ENCODE peak calls at places on chromosome 2, in five cellular contexts. One of them, this sample, is unnamed.

GRCh38 chr2:189506514-189506976 is 65.3 kb downstream of the WDR75 start:
- DNase-seq in NCI-H510A: no peak
- DNase-seq in NCI-H1092: no peak
- DNase-seq in OCI-LY7: no peak
- DNase-seq in SIG-M5: peak
- DNase-seq in this sample: no peak

GRCh38 chr2:104658149-104658839 is 195.6 kb upstream of the POU3F3 start:
- DNase-seq in SIG-M5: no peak
- DNase-seq in NCI-H510A: no peak
- DNase-seq in NCI-H1092: no peak
- DNase-seq in OCI-LY7: peak
- DNase-seq in this sample: no peak

GRCh38 chr2:232894251-232894650 is 24.2 kb downstream of the SNORC start:
- DNase-seq in SIG-M5: no peak
- DNase-seq in NCI-H1092: no peak
- DNase-seq in OCI-LY7: no peak
- DNase-seq in NCI-H510A: no peak
- DNase-seq in this sample: no peak

GRCh38 chr2:97718051-97718882 is 4.9 kb downstream of the ZAP70 start:
- DNase-seq in OCI-LY7: peak
- DNase-seq in NCI-H1092: no peak
- DNase-seq in SIG-M5: no peak
- DNase-seq in NCI-H510A: no peak
- DNase-seq in this sample: no peak

GRCh38 chr2:205283721-205284270 is 398.5 kb upstream of the NRP2 start:
- DNase-seq in SIG-M5: no peak
- DNase-seq in OCI-LY7: no peak
- DNase-seq in NCI-H510A: no peak
- DNase-seq in NCI-H1092: no peak
- DNase-seq in this sample: no peak

GRCh38 chr2:148122788-148123187 is 101.9 kb downstream of the MBD5 start:
- DNase-seq in NCI-H510A: no peak
- DNase-seq in OCI-LY7: no peak
- DNase-seq in NCI-H1092: no peak
- DNase-seq in SIG-M5: no peak
- DNase-seq in this sample: no peak

GRCh38 chr2:2665834-2666133 is 334.7 kb upstream of the MYT1L start:
- DNase-seq in SIG-M5: no peak
- DNase-seq in NCI-H510A: no peak
- DNase-seq in OCI-LY7: no peak
- DNase-seq in NCI-H1092: no peak
- DNase-seq in this sample: no peak

GRCh38 chr2:230905448-230906430 is 19.3 kb downstream of the GPR55 start:
- DNase-seq in NCI-H510A: peak
- DNase-seq in OCI-LY7: no peak
- DNase-seq in SIG-M5: no peak
- DNase-seq in NCI-H1092: no peak
- DNase-seq in this sample: no peak

GRCh38 chr2:9675369-9676351 is 44.9 kb upstream of the YWHAQ start:
- DNase-seq in NCI-H510A: no peak
- DNase-seq in SIG-M5: no peak
- DNase-seq in NCI-H1092: no peak
- DNase-seq in OCI-LY7: no peak
- DNase-seq in this sample: no peak

This sample was measured in SHP77.